ENCODE peak calls at places on chromosomes 16 and 17, in five cellular contexts. T, Q, B, S and G are unnamed samples.

GRCh38 chr17:74916851-74917199 is 6.2 kb downstream of the USH1G start:
- DNase-seq in T (no peak), Q (no peak), B (no peak), S (no peak), G (no peak)

GRCh38 chr16:83715217-83715920 is 92.4 kb upstream of the HSBP1 start:
- DNase-seq in T (no peak), Q (no peak), B (no peak), S (no peak), G (no peak)

GRCh38 chr17:57675427-57675826 is 69.7 kb downstream of the CCDC182 start:
- DNase-seq in T (no peak), Q (no peak), B (no peak), S (no peak), G (no peak)

GRCh38 chr16:81645303-81645702 is 133.8 kb upstream of the PLCG2 start:
- DNase-seq in T (peak; percentile 91), Q (peak; percentile 95), B (peak; percentile 35), S (peak; percentile 61), G (no peak)

GRCh38 chr17:3955373-3955978 is 8.8 kb downstream of the ATP2A3 start:
- DNase-seq in T (no peak), Q (no peak), B (no peak), S (no peak), G (no peak)

GRCh38 chr16:16018705-16019104 is 69.3 kb downstream of the ABCC1 start:
- DNase-seq in T (no peak), Q (no peak), B (no peak), S (no peak), G (no peak)

GRCh38 chr17:5837055-5837491 is 233.1 kb upstream of the WSCD1 start:
- DNase-seq in T (peak; percentile 19), Q (no peak), B (no peak), S (no peak), G (peak; percentile 32)

GRCh38 chr17:68457168-68457538 is at the start of gene WIPI1:
- DNase-seq in T (peak; percentile 59), Q (peak; percentile 61), B (no peak), S (peak; percentile 57), G (no peak)

GRCh38 chr17:51608251-51608933 is 348.0 kb downstream of the UTP18 start:
- DNase-seq in T (no peak), Q (no peak), B (no peak), S (no peak), G (no peak)

GRCh38 chr17:49708515-49709161 is 874 bp upstream of the SLC35B1 start:
- DNase-seq in T (no peak), Q (no peak), B (no peak), S (no peak), G (no peak)

GRCh38 chr16:12002447-12003006 is 26.0 kb downstream of the SNX29 start:
- DNase-seq in T (no peak), Q (no peak), B (no peak), S (peak; percentile 23), G (no peak)

GRCh38 chr16:84247844-84248243 is 8.0 kb upstream of the KCNG4 start:
- DNase-seq in T (no peak), Q (no peak), B (no peak), S (no peak), G (no peak)

GRCh38 chr17:29595943-29596774 is 3.2 kb downstream of the ANKRD13B start:
- DNase-seq in T (no peak), Q (no peak), B (no peak), S (peak; percentile 3), G (no peak)

GRCh38 chr16:48013476-48013875 is 142.3 kb downstream of the ABCC12 start:
- DNase-seq in T (no peak), Q (no peak), B (no peak), S (peak; percentile 5), G (no peak)

GRCh38 chr16:47731252-47731651 is 270.1 kb downstream of the PHKB start:
- DNase-seq in T (peak; percentile 24), Q (no peak), B (no peak), S (no peak), G (no peak)

GRCh38 chr16:24993722-24994686 is 21.2 kb downstream of the ARHGAP17 start:
- DNase-seq in T (no peak), Q (peak; percentile 51), B (no peak), S (no peak), G (peak; percentile 50)

GRCh38 chr16:50378417-50378816 is 9.6 kb upstream of the BRD7 start:
- DNase-seq in T (no peak), Q (no peak), B (no peak), S (no peak), G (no peak)

GRCh38 chr17:58402047-58402446 is 15.3 kb downstream of the RNF43 start:
- DNase-seq in T (no peak), Q (no peak), B (no peak), S (no peak), G (no peak)

GRCh38 chr17:41331606-41332005 is 16.1 kb upstream of the KRTAP17-1 start:
- DNase-seq in T (no peak), Q (no peak), B (no peak), S (no peak), G (no peak)

GRCh38 chr17:73089322-73089721 is 3.2 kb downstream of the SLC39A11 start:
- DNase-seq in T (no peak), Q (no peak), B (no peak), S (no peak), G (no peak)

GRCh38 chr17:12422632-12423031 is 243.1 kb upstream of the MYOCD start:
- DNase-seq in T (no peak), Q (peak; percentile 37), B (peak; percentile 27), S (peak; percentile 38), G (no peak)

GRCh38 chr16:27315333-27316037 is 1.7 kb downstream of the IL4R start:
- DNase-seq in T (peak; percentile 44), Q (peak; percentile 75), B (peak; percentile 46), S (peak; percentile 64), G (peak; percentile 77)

GRCh38 chr17:20271016-20271610 is 196.2 kb downstream of the LGALS9B start:
- DNase-seq in T (no peak), Q (no peak), B (no peak), S (no peak), G (no peak)

GRCh38 chr17:13725286-13725990 is 123.7 kb upstream of the HS3ST3A1 start:
- DNase-seq in T (no peak), Q (no peak), B (no peak), S (no peak), G (no peak)

GRCh38 chr17:76102944-76103273 is 678 bp downstream of the EXOC7 start:
- DNase-seq in T (no peak), Q (no peak), B (no peak), S (no peak), G (no peak)

GRCh38 chr16:89584768-89585549 is 9.4 kb downstream of the CPNE7 start:
- DNase-seq in T (no peak), Q (no peak), B (no peak), S (no peak), G (no peak)

GRCh38 chr16:57261806-57262205 is 16.7 kb downstream of the ARL2BP start:
- DNase-seq in T (no peak), Q (no peak), B (no peak), S (no peak), G (no peak)

GRCh38 chr16:71564377-71564967 is 12.4 kb downstream of the TAT start:
- DNase-seq in T (peak; percentile 19), Q (no peak), B (no peak), S (peak; percentile 87), G (no peak)

GRCh38 chr16:86578499-86579267 is at the start of gene FOXL1:
- DNase-seq in T (no peak), Q (no peak), B (no peak), S (no peak), G (peak; percentile 75)

GRCh38 chr16:86580063-86580797 is 1.9 kb downstream of the FOXL1 start:
- DNase-seq in T (no peak), Q (no peak), B (no peak), S (no peak), G (no peak)

GRCh38 chr16:86578056-86578455 is 293 bp upstream of the FOXL1 start:
- DNase-seq in T (no peak), Q (no peak), B (no peak), S (no peak), G (no peak)

GRCh38 chr16:86580798-86581185 is 2.4 kb downstream of the FOXL1 start:
- DNase-seq in T (no peak), Q (no peak), B (no peak), S (no peak), G (no peak)

DNA sequence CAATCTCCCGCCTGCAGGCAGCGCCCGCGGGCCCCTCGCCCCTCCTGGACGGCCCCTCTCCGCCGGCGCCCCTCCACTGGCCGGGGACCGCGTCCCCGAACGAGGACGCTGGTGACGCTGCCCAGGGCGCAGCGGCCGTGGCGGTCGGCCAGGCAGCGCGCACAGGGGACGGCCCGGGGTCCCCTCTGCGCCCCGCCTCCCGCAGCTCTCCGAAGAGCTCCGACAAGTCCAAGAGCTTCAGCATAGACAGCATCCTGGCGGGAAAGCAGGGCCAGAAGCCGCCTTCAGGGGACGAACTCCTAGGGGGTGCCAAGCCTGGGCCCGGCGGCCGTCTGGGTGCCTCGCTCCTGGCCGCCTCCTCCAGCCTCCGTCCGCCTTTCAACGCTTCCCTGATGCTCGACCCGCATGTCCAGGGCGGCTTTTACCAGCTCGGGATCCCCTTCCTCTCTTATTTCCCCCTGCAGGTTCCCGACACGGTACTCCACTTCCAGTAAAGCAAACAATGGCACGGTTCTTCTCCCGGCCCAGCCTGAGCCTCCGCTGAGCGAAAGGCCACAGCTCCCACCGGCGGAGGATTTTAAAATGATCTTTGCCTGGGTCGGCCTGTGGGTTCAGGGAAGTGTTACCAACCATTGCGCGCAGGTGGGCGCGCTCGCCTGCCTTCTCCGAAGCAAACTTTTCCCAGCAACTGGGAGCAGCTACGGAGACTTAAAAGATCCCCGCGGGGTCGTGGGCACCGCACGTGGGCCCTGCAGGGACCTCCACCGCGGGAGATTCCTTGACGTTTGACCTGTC is 1.1 kb downstream of the FOXL1 start:
- DNase-seq in T (no peak), Q (no peak), B (no peak), S (no peak), G (peak; percentile 47)
- TF ChIP-seq CTCF in T (no peak), Q (no peak), B (no peak), S (no peak), G (no peak)

DNA sequence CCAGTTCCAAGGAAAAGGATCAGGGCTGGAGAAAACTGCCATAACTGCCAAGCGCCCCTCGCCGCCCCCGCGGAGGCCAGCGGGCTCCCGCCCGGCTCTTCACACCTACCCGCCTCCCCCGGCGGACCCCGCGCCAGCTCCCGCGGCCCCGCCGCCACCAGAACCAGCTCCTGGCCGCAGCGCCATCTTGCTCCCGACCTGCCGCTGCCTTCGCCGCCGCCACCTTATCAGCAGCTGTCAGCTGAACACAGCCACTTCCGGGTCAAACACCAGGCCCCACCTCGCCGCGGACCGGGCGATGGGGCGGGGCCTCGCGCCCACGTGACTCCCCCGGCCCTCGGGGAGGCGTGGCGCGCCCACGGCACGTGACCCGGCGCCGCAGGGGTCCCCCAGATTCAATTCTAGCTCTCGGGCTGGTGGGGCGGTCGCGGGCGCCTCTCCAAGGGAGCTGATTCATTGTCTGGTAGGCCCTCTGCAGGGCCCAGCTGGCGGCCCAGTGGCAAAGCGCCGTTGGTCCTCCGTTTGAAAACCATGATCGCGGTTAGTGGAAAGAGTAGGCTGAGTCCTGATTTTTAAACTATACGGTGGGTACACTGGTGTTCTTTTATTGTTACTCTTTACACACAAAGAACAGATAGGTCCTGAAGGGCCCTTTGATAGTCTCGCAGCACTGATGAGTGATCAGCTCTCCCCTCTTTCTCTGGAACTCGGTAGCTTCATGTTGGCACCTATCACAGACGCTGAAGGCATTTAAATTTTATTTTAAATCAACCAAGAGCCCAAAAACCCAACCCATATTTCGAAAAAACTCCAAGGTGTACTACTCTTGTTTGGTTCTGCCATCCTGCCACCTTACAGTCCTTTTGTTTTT is at the start of gene SYNRG:
- DNase-seq in T (peak; percentile 93), Q (peak; percentile 95), B (peak; percentile 96), S (peak; percentile 93), G (peak; percentile 100)
- TF ChIP-seq CTCF in T (peak; percentile 33), Q (peak; percentile 37), B (peak; percentile 58), S (peak; percentile 29), G (peak; percentile 52)

GRCh38 chr16:14263011-14263410 is 191.9 kb downstream of the MRTFB start:
- DNase-seq in T (no peak), Q (no peak), B (no peak), S (no peak), G (no peak)
- TF ChIP-seq CTCF in T (no peak), Q (no peak), B (no peak), S (no peak), G (no peak)

GRCh38 chr16:54446639-54447038 is 160.1 kb upstream of the IRX3 start:
- DNase-seq in T (peak; percentile 71), Q (no peak), B (peak; percentile 61), S (peak; percentile 69), G (no peak)
- TF ChIP-seq CTCF in T (peak; percentile 4), Q (no peak), B (no peak), S (no peak), G (no peak)